ENCODE peak calls at places on chromosomes 11 and 22, in nine cellular contexts. M is CD8-positive, alpha-beta T cell; N is thyroid gland; T is pancreas; Z is kidney; J is HFFc6; C is nephron progenitor cell; F is uterus; K is activated B cell treated with CpG ODN at 0.5 μM for 24 hours. L is an unnamed sample.

GRCh38 chr11:117523680-117524079 is 196.0 kb downstream of the CEP164 start:
- DNase-seq in M (no peak), N (peak), T (no peak), Z (no peak), J (peak), C (no peak), F (no peak), K (no peak), L (no peak)

GRCh38 chr11:95791385-95792033 is 1.2 kb downstream of the CEP57 start:
- DNase-seq in M (no peak), N (no peak), T (no peak), Z (no peak), J (no peak), C (no peak), F (no peak), K (no peak), L (no peak)

GRCh38 chr11:74449369-74449931 is 17.9 kb downstream of the KCNE3 start:
- DNase-seq in M (peak), N (peak), T (no peak), Z (no peak), J (peak), C (peak), F (peak), K (peak), L (no peak)

GRCh38 chr11:116651098-116651756 is 121.6 kb downstream of the BUD13 start:
- DNase-seq in M (no peak), N (no peak), T (no peak), Z (no peak), J (no peak), C (no peak), F (no peak), K (no peak), L (no peak)

GRCh38 chr11:2975594-2975993 is 16.5 kb downstream of the NAP1L4 start:
- DNase-seq in M (peak), N (no peak), T (no peak), Z (no peak), J (peak), C (no peak), F (no peak), K (no peak), L (peak)

GRCh38 chr11:114167355-114168085 is 108.0 kb downstream of the ZBTB16 start:
- DNase-seq in M (no peak), N (peak), T (no peak), Z (no peak), J (no peak), C (no peak), F (no peak), K (no peak), L (no peak)

GRCh38 chr11:70700871-70701270 is 302.5 kb downstream of the CTTN start:
- DNase-seq in M (no peak), N (no peak), T (no peak), Z (peak), J (no peak), C (no peak), F (no peak), K (no peak), L (no peak)

GRCh38 chr11:60838132-60838531 is 3.8 kb upstream of the CCDC86 start:
- DNase-seq in M (no peak), N (no peak), T (no peak), Z (no peak), J (no peak), C (no peak), F (no peak), K (no peak), L (no peak)

GRCh38 chr11:358129-358805 is 11.0 kb upstream of the B4GALNT4 start:
- DNase-seq in M (no peak), N (no peak), T (no peak), Z (no peak), J (no peak), C (no peak), F (peak), K (no peak), L (no peak)

GRCh38 chr11:113632981-113633380 is 73.1 kb downstream of the TMPRSS5 start:
- DNase-seq in M (no peak), N (no peak), T (no peak), Z (peak), J (no peak), C (no peak), F (no peak), K (no peak), L (no peak)

GRCh38 chr22:33018232-33018864 is 39.8 kb downstream of the SYN3 start:
- DNase-seq in M (peak), N (peak), T (no peak), Z (no peak), J (peak), C (peak), F (peak), K (peak), L (no peak)

GRCh38 chr11:110086892-110087309 is 6.3 kb upstream of the ZC3H12C start:
- DNase-seq in M (no peak), N (no peak), T (no peak), Z (no peak), J (peak), C (no peak), F (no peak), K (no peak), L (peak)

GRCh38 chr11:10356161-10356560 is 51.3 kb downstream of the ADM start:
- DNase-seq in M (no peak), N (no peak), T (no peak), Z (no peak), J (no peak), C (no peak), F (no peak), K (no peak), L (no peak)

GRCh38 chr22:22215659-22216449 is 28.7 kb upstream of the VPREB1 start:
- DNase-seq in M (no peak), N (no peak), T (no peak), Z (no peak), J (no peak), C (no peak), F (no peak), K (no peak), L (no peak)

GRCh38 chr11:19632435-19632834 is 80.2 kb upstream of the NAV2 start:
- DNase-seq in M (no peak), N (no peak), T (no peak), Z (no peak), J (peak), C (no peak), F (no peak), K (no peak), L (no peak)

GRCh38 chr11:17002543-17002942 is 11.7 kb downstream of the PLEKHA7 start:
- DNase-seq in M (no peak), N (no peak), T (no peak), Z (no peak), J (no peak), C (no peak), F (no peak), K (no peak), L (no peak)

GRCh38 chr11:120334894-120335462 is 1.2 kb upstream of the ARHGEF12 start:
- DNase-seq in M (peak), N (peak), T (no peak), Z (no peak), J (peak), C (peak), F (peak), K (no peak), L (no peak)

GRCh38 chr11:76810151-76810853 is 27.1 kb downstream of the TSKU start:
- DNase-seq in M (peak), N (peak), T (no peak), Z (no peak), J (peak), C (no peak), F (no peak), K (no peak), L (peak)

DNA sequence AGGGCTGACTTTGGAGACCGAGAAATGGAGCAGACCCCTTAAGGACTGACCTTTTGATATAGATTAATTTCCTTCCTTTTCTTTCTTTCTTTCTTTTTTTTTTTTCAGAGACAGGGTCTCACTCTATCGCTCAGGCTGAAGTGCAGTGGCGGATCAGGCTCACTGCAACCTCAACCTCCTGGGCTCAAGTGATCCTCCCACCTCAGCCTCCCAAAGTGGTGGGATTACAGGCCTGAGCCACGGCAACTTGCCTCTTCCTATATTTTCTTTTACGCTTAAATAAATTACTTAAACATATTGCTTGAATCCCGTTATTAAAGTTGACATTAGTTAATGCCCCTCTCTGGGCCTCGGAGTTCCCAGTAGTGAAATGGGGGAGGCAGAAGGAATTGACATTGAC is 350 bp upstream of the KCTD14 start:
- DNase-seq in M (no peak), N (no peak), T (no peak), Z (no peak), J (no peak), C (no peak), F (no peak), K (no peak), L (no peak)
- TF ChIP-seq CTCF in M (no peak), N (no peak), T (no peak), Z (no peak), J (no peak), C (no peak), F (no peak), K (no peak), L (no peak)

GRCh38 chr11:14248577-14248976 is 110.4 kb downstream of the RRAS2 start:
- DNase-seq in M (peak), N (no peak), T (no peak), Z (no peak), J (no peak), C (peak), F (no peak), K (no peak), L (no peak)
- TF ChIP-seq CTCF in M (no peak), N (no peak), T (no peak), Z (peak), J (no peak), C (no peak), F (no peak), K (no peak), L (no peak)

GRCh38 chr11:37450613-37451012 is 852.6 kb upstream of the RAG2 start:
- DNase-seq in M (no peak), N (no peak), T (no peak), Z (no peak), J (no peak), C (no peak), F (no peak), K (no peak), L (no peak)

GRCh38 chr11:37451903-37452302 is 853.9 kb upstream of the RAG2 start:
- DNase-seq in M (no peak), N (no peak), T (no peak), Z (no peak), J (no peak), C (no peak), F (no peak), K (no peak), L (no peak)

GRCh38 chr11:37449146-37449545 is 851.1 kb upstream of the RAG2 start:
- DNase-seq in M (no peak), N (no peak), T (no peak), Z (no peak), J (peak), C (no peak), F (no peak), K (no peak), L (no peak)
- TF ChIP-seq CTCF in M (no peak), N (no peak), T (peak), Z (peak), J (peak), C (peak), F (no peak), K (no peak), L (peak)

DNA sequence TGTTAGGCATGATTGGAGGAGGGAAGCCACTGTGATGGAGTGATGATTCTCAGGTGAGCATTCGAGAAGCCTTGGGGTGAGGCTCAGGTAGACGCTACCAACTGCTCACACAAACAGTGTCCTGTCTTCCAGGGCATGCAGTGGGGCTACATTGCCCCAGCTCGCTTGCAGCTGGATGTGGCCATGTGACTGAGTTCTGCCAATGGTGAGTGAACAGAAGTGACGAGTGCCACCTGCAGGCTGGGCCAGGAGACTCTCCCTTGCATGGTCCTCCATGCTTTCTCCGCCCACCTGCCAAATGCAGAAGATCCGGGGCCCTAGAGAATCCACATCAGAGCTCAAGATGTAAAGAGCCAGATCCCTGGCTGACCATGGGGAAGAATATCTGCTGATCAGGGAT is 195.9 kb downstream of the BCR start:
- DNase-seq in M (no peak), N (no peak), T (no peak), Z (no peak), J (peak), C (no peak), F (no peak), K (no peak), L (no peak)
- TF ChIP-seq CTCF in M (peak), N (no peak), T (no peak), Z (peak), J (peak), C (no peak), F (no peak), K (no peak), L (no peak)

GRCh38 chr11:111514216-111515031 is at the start of gene HOATZ:
- DNase-seq in M (no peak), N (peak), T (peak), Z (no peak), J (no peak), C (peak), F (no peak), K (no peak), L (no peak)
- TF ChIP-seq CTCF in M (no peak), N (no peak), T (no peak), Z (no peak), J (no peak), C (no peak), F (no peak), K (no peak), L (no peak)

GRCh38 chr11:78000193-78000592 is 5.7 kb upstream of the INTS4 start:
- DNase-seq in M (peak), N (peak), T (no peak), Z (no peak), J (peak), C (peak), F (no peak), K (no peak), L (no peak)
- TF ChIP-seq CTCF in M (peak), N (peak), T (peak), Z (peak), J (peak), C (peak), F (peak), K (no peak), L (peak)

DNA sequence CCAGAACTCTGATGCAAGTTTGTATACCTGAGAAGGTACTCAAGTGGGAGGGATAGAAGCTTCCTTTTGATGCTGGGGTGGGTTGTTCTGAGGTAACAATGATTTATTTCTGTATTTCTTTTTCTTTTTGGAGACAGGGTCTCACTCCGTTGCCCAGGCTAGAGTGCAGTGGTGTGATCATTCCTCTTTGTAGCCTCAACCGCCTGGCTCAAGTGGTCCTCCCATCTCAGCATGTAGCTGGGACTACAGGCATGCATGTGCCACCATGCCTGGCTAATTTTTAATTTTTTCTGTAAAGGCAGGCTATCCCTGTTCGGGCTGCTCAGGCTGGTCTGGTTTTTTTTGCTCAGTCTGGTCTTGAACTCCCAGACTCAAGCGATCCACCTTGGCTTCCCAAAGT is 7.9 kb downstream of the KDM2A start:
- DNase-seq in M (no peak), N (peak), T (no peak), Z (no peak), J (no peak), C (no peak), F (no peak), K (no peak), L (no peak)
- TF ChIP-seq CTCF in M (no peak), N (no peak), T (no peak), Z (no peak), J (no peak), C (no peak), F (no peak), K (no peak), L (no peak)

L was measured in CD14-positive monocyte.